ENCODE peak calls at places on chromosomes 2 and 18, in four cellular contexts. W is right cardiac atrium, G is left ventricle myocardium inferior, X is tibial artery. D is an unnamed sample. For H3K4me1, the result is how much of the 10 kb centered on the place peaks cover.

GRCh38 chr18:49321800-49322461 is 138.5 kb downstream of the DYM start:
- DNase-seq in W (no peak), G (no peak), X (no peak), D (peak)

GRCh38 chr2:3189961-3190360 is 187.7 kb downstream of the EIPR1 start:
- DNase-seq in W (no peak), G (no peak), X (no peak), D (no peak)

GRCh38 chr2:153432381-153432780 is 46.2 kb downstream of the RPRM start:
- DNase-seq in W (no peak), G (no peak), X (no peak), D (no peak)

GRCh38 chr2:8571792-8572499 is 109.9 kb upstream of the ID2 start:
- DNase-seq in W (no peak), G (no peak), X (no peak), D (no peak)

GRCh38 chr18:2526320-2526719 is 45.0 kb downstream of the METTL4 start:
- DNase-seq in W (no peak), G (no peak), X (no peak), D (no peak)

GRCh38 chr18:32366586-32367538 is 103.8 kb downstream of the GAREM1 start:
- DNase-seq in W (no peak), G (no peak), X (no peak), D (no peak)

GRCh38 chr2:48227617-48228344 is 302.2 kb upstream of the STON1 start:
- DNase-seq in W (no peak), G (no peak), X (no peak), D (no peak)

GRCh38 chr2:166042356-166042755 is 85.5 kb downstream of the SCN1A start:
- DNase-seq in W (no peak), G (no peak), X (no peak), D (peak)

GRCh38 chr2:157990173-157990572 is 111.5 kb upstream of the UPP2 start:
- DNase-seq in W (no peak), G (no peak), X (no peak), D (no peak)

GRCh38 chr2:29066271-29066860 is 8.0 kb downstream of the PCARE start:
- DNase-seq in W (peak), G (no peak), X (peak), D (peak)

GRCh38 chr2:29064746-29065478 is 9.4 kb downstream of the PCARE start:
- DNase-seq in W (no peak), G (no peak), X (no peak), D (no peak)

GRCh38 chr2:29068513-29068912 is 5.8 kb downstream of the PCARE start:
- DNase-seq in W (no peak), G (no peak), X (no peak), D (peak)

GRCh38 chr2:29065479-29065847 is 8.9 kb downstream of the PCARE start:
- DNase-seq in W (no peak), G (no peak), X (no peak), D (no peak)

GRCh38 chr2:29066989-29067605 is 7.2 kb downstream of the PCARE start:
- DNase-seq in W (no peak), G (no peak), X (peak), D (peak)
- H3K4me1 ChIP-seq in W (under half), G (under half), X (under half), D (under half)

DNA sequence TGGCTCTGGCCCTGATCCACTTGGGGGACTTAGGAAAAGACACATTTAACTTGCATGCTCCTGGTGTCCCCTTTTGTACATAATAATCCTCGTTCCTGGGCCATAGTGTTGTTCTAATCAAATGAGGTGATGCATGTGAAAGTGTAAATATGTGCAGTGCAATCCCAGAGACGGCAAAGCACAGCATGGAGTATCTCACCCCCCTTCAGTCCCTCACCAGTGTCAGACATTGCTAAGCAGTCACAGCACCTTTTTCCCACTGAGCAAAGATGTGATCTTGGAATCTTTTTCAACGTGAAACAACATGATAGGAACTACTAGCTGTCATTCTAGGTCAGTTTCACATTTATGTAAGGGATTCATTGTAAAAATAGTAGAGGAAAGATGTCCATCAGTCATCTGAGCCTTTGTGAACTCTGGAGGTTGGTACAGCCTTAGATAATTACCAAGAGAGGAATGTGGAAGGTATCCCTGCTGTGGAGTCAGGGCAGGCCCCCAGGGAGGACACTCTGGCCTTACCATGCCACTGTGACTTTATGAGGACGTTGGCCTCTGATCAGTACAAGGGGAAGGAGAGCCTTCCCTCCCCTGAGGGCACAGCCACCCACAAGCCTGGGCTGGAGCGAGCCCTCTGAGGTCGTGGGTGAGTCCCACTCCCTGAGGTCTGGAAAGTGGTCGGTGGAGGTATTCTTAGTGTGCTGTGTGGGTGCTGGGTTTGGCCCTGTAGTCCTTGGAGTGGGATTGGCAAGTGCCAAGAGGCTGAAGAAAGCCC is 91.8 kb downstream of the STPG4 start:
- DNase-seq in W (no peak), G (no peak), X (no peak), D (no peak)
- H3K4me1 ChIP-seq in W (under half), G (half or more), X (half or more), D (under half)

GRCh38 chr2:46804794-46805193 is 110.8 kb downstream of the MCFD2 start:
- DNase-seq in W (no peak), G (no peak), X (no peak), D (no peak)

GRCh38 chr2:46803551-46803885 is 112.1 kb downstream of the MCFD2 start:
- DNase-seq in W (no peak), G (no peak), X (no peak), D (no peak)

GRCh38 chr2:46806526-46806925 is 109.1 kb downstream of the MCFD2 start:
- DNase-seq in W (no peak), G (no peak), X (no peak), D (peak)

GRCh38 chr2:46803911-46804670 is 111.5 kb downstream of the MCFD2 start:
- DNase-seq in W (no peak), G (no peak), X (no peak), D (peak)

GRCh38 chr2:46805401-46805951 is 110.1 kb downstream of the MCFD2 start:
- DNase-seq in W (no peak), G (no peak), X (no peak), D (no peak)
- H3K4me1 ChIP-seq in W (under half), G (under half), X (under half), D (under half)

DNA sequence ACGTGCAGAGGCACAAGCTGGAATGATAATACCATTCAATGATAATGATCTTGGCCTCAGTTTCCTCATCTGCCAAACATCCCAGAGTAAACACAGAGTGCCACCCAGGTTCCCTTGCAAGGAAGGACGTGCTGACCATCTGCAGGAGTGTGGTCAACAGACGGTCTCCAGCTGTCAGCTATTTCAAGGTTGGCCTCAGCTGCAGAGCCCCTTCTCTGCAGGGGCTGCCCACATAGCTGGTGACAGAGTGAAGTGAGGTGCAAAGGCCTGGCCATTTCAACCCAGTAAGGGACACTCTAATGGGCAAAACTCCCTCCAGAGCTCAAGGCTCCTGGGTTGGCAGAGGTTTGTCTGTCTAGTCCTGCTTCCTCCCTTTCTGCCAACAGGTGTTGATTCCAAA is 8.3 kb upstream of the WNT6 start:
- DNase-seq in W (no peak), G (no peak), X (no peak), D (no peak)
- H3K4me1 ChIP-seq in W (under half), G (under half), X (under half), D (under half)